ENCODE peak calls at places on chromosomes 11 and 22, in eight cellular contexts. X is tibial nerve; W is CD8-positive, alpha-beta T cell; M is right atrium auricular region; J is stomach; V is PC-3; G is cardiac fibroblast; N is CD4-positive, CD25-positive, alpha-beta regulatory T cell. Z is an unnamed sample.

GRCh38 chr22:31393890-31394289 is 5.5 kb upstream of the DRG1 start:
- DNase-seq in X (no peak), W (no peak), M (no peak), J (no peak), V (no peak), G (no peak), N (no peak), Z (no peak)

GRCh38 chr11:75492181-75492820 is 33.4 kb downstream of the GDPD5 start:
- DNase-seq in X (no peak), W (peak; percentile 55), M (no peak), J (peak; percentile 27), V (peak; percentile 51), G (peak; percentile 35), N (peak; percentile 76), Z (no peak)

GRCh38 chr11:119641991-119642745 is 86.8 kb downstream of the NECTIN1 start:
- DNase-seq in X (no peak), W (peak; percentile 13), M (no peak), J (no peak), V (peak; percentile 61), G (peak; percentile 23), N (peak; percentile 18), Z (no peak)

GRCh38 chr11:130381317-130381716 is 47.1 kb downstream of the ADAMTS8 start:
- DNase-seq in X (no peak), W (no peak), M (no peak), J (no peak), V (no peak), G (no peak), N (no peak), Z (no peak)

GRCh38 chr11:33476945-33477584 is 219.9 kb downstream of the HIPK3 start:
- DNase-seq in X (no peak), W (no peak), M (no peak), J (no peak), V (peak; percentile 37), G (peak; percentile 52), N (no peak), Z (no peak)

GRCh38 chr11:122131126-122131525 is 15.1 kb upstream of the BLID start:
- DNase-seq in X (no peak), W (no peak), M (no peak), J (no peak), V (no peak), G (no peak), N (no peak), Z (no peak)

GRCh38 chr11:102269927-102270326 is 47.4 kb upstream of the BIRC3 start:
- DNase-seq in X (no peak), W (no peak), M (no peak), J (no peak), V (peak; percentile 84), G (peak; percentile 70), N (no peak), Z (no peak)

GRCh38 chr22:41478891-41479521 is 10.1 kb downstream of the ACO2 start:
- DNase-seq in X (peak; percentile 45), W (no peak), M (no peak), J (no peak), V (no peak), G (peak; percentile 68), N (no peak), Z (no peak)

GRCh38 chr22:45142376-45142775 is 21.3 kb upstream of the NUP50 start:
- DNase-seq in X (no peak), W (no peak), M (no peak), J (no peak), V (no peak), G (no peak), N (no peak), Z (no peak)

GRCh38 chr11:28559497-28559896 is 451.3 kb downstream of the METTL15 start:
- DNase-seq in X (no peak), W (no peak), M (no peak), J (no peak), V (no peak), G (peak; percentile 29), N (no peak), Z (no peak)

GRCh38 chr11:119803139-119803538 is 74.1 kb upstream of the NECTIN1 start:
- DNase-seq in X (no peak), W (no peak), M (no peak), J (no peak), V (no peak), G (no peak), N (no peak), Z (no peak)

DNA sequence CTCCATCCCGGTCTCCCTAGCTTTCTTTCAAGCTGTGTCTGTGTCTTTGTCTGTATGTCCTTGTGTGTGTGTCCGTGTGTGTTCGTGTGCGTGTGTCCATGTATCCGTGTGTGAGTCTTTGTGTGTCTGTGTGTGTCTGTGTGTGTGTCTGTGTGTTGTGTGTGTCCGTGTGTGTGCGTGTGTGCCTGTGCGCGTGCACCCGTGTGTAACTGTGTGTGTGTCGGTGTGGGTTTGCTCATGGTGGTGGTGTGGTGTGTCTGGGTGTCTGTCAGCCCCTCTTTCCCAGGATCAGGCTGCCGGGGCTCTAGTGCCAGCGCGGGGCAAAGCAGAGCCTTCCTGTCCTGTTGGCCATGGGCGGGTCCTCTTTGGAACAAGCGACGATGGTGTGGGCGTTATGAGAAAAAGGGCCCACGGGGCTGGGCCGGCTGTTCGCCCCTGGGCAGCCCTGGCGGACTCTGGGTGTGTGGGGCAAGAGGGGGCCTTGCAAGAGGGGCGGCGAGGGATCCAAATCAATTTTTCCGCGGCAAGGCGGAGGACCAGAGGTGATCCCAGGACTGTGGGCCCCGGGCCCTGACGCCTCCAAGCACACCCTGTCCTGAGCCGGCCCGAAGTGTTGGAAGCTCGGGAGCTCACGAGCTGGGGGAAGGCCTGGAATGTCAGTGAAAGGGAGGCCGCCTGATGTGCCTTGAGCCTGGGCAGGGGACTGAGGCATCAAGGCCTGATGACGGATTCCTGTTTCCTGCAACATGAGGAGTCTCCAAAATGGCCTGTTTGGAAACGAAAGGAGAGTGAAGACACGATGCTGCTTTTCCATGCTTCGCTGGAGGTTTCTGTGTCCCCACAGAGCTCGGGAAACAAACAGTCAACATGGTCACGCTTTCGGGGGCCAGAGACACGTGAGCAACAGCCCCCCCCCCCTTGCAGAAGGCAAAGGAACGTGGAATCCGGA is 3929.2 kb upstream of the OR11H1 start:
- DNase-seq in X (no peak), W (no peak), M (no peak), J (no peak), V (no peak), G (no peak), N (no peak), Z (no peak)
- H3K4me3 ChIP-seq in X (no peak overlapping the region), W (no peak overlapping the region), M (no peak overlapping the region), J (no peak overlapping the region), V (no peak overlapping the region), G (no peak overlapping the region), N (no peak overlapping the region), Z (no peak overlapping the region)

DNA sequence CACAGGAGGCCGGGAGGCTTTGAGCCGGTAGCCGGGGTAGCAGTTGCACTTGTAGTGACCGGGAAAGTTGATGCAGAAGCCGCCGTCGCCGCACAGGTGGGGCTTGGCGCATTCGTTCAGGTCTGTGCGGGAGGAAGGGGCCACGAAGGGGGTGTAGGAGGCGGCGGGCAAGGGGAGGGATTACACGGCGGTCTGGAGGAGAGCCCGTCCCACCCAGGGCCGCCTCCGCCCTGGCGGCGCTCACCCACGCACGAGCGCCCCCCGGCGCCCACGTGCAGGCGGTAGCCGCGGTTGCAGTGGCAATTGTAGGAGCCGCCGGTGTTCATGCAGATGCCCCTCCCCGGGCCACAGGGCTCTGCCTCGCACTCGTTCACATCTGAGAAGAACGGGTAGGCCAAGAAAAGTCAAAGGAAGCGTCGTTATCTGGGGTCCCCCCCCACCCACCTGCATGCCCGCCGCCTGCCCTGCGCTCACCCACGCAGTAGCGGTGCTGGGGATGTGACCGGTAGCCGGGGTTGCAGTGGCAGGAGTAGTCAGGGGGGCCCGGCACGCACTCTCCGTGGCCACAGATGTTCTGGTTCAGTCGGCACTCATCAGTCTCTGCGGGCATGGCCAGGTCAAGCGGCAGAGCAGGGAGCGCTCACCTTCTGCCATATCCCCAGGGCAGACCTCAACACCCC is 10.6 kb downstream of the LTBP3 start:
- DNase-seq in X (no peak), W (peak; percentile 54), M (no peak), J (no peak), V (no peak), G (no peak), N (no peak), Z (no peak)
- H3K4me3 ChIP-seq in X (no peak overlapping the region), W (peak overlapping the region; percentile 9), M (no peak overlapping the region), J (no peak overlapping the region), V (no peak overlapping the region), G (no peak overlapping the region), N (no peak overlapping the region), Z (no peak overlapping the region)

GRCh38 chr11:118437736-118438125 is 1.4 kb downstream of the KMT2A start:
- DNase-seq in X (peak; percentile 25), W (peak; percentile 9), M (no peak), J (no peak), V (peak; percentile 44), G (no peak), N (peak; percentile 30), Z (peak; percentile 17)
- H3K4me3 ChIP-seq in X (peak overlapping the region; percentile 99), W (peak overlapping the region; percentile 72), M (peak overlapping the region; percentile 86), J (peak overlapping the region; percentile 98), V (peak overlapping the region; percentile 82), G (peak overlapping the region; percentile 92), N (peak overlapping the region; percentile 93), Z (peak overlapping the region; percentile 72)

GRCh38 chr11:45027312-45027711 is 76.6 kb upstream of the TP53I11 start:
- DNase-seq in X (no peak), W (no peak), M (peak; percentile 42), J (no peak), V (no peak), G (no peak), N (no peak), Z (no peak)
- H3K4me3 ChIP-seq in X (no peak overlapping the region), W (no peak overlapping the region), M (no peak overlapping the region), J (no peak overlapping the region), V (no peak overlapping the region), G (no peak overlapping the region), N (no peak overlapping the region), Z (no peak overlapping the region)

GRCh38 chr11:35619030-35619753 is 932 bp downstream of the FJX1 start:
- DNase-seq in X (no peak), W (no peak), M (no peak), J (no peak), V (peak; percentile 45), G (peak; percentile 52), N (peak; percentile 20), Z (peak; percentile 24)

GRCh38 chr11:35617316-35617686 is 959 bp upstream of the FJX1 start:
- DNase-seq in X (no peak), W (no peak), M (no peak), J (no peak), V (no peak), G (no peak), N (no peak), Z (no peak)

GRCh38 chr11:35617687-35618496 is at the start of gene FJX1:
- DNase-seq in X (peak; percentile 32), W (no peak), M (peak; percentile 78), J (no peak), V (peak; percentile 86), G (peak; percentile 95), N (peak; percentile 23), Z (peak; percentile 69)

GRCh38 chr11:35619754-35620640 is 1.7 kb downstream of the FJX1 start:
- DNase-seq in X (no peak), W (no peak), M (no peak), J (no peak), V (peak; percentile 32), G (peak; percentile 56), N (no peak), Z (no peak)

GRCh38 chr11:35618497-35619029 is 303 bp downstream of the FJX1 start:
- DNase-seq in X (no peak), W (no peak), M (no peak), J (no peak), V (peak; percentile 34), G (peak; percentile 41), N (no peak), Z (peak; percentile 25)
- H3K4me3 ChIP-seq in X (peak overlapping the region; percentile 59), W (no peak overlapping the region), M (peak overlapping the region; percentile 47), J (peak overlapping the region; percentile 65), V (peak overlapping the region; percentile 88), G (peak overlapping the region; percentile 71), N (no peak overlapping the region), Z (peak overlapping the region; percentile 38)